ENCODE peak calls at places on chromosomes 6 and 20, in four cellular contexts. One of them, this sample, is unnamed.

GRCh38 chr6:106293113-106293512 is 32.4 kb downstream of the ATG5 start:
- DNase-seq in mesenteric fat pad: no peak
- DNase-seq in activated T-cell treated with anti-CD3 and anti-CD28 coated beads, Interleukin-2, amount 50 U/mL, for 72 hours: no peak
- DNase-seq in endothelial cell: no peak
- DNase-seq in this sample: no peak

GRCh38 chr6:23349521-23350147 is 776.4 kb upstream of the NRSN1 start:
- DNase-seq in endothelial cell: no peak
- DNase-seq in mesenteric fat pad: no peak
- DNase-seq in activated T-cell treated with anti-CD3 and anti-CD28 coated beads, Interleukin-2, amount 50 U/mL, for 72 hours: no peak
- DNase-seq in this sample: no peak

GRCh38 chr6:131368077-131368911 is 204.7 kb upstream of the ARG1 start:
- DNase-seq in endothelial cell: no peak
- DNase-seq in activated T-cell treated with anti-CD3 and anti-CD28 coated beads, Interleukin-2, amount 50 U/mL, for 72 hours: no peak
- DNase-seq in mesenteric fat pad: no peak
- DNase-seq in this sample: no peak

GRCh38 chr6:158630944-158631616 is 13.5 kb downstream of the DYNLT1 start:
- DNase-seq in activated T-cell treated with anti-CD3 and anti-CD28 coated beads, Interleukin-2, amount 50 U/mL, for 72 hours: no peak
- DNase-seq in mesenteric fat pad: peak; percentile 92
- DNase-seq in endothelial cell: no peak
- DNase-seq in this sample: no peak

GRCh38 chr6:170444056-170444505 is 109.0 kb downstream of the PSMB1 start:
- DNase-seq in mesenteric fat pad: peak; percentile 73
- DNase-seq in endothelial cell: no peak
- DNase-seq in activated T-cell treated with anti-CD3 and anti-CD28 coated beads, Interleukin-2, amount 50 U/mL, for 72 hours: no peak
- DNase-seq in this sample: no peak

GRCh38 chr6:43492673-43493072 is 15.3 kb downstream of the TJAP1 start:
- DNase-seq in endothelial cell: no peak
- DNase-seq in activated T-cell treated with anti-CD3 and anti-CD28 coated beads, Interleukin-2, amount 50 U/mL, for 72 hours: no peak
- DNase-seq in mesenteric fat pad: no peak
- DNase-seq in this sample: no peak

GRCh38 chr20:63573739-63574131 is 304 bp downstream of the HELZ2 start:
- DNase-seq in endothelial cell: no peak
- DNase-seq in mesenteric fat pad: no peak
- DNase-seq in activated T-cell treated with anti-CD3 and anti-CD28 coated beads, Interleukin-2, amount 50 U/mL, for 72 hours: no peak
- DNase-seq in this sample: no peak

GRCh38 chr6:147166360-147166944 is 37.8 kb upstream of the STXBP5 start:
- DNase-seq in mesenteric fat pad: no peak
- DNase-seq in activated T-cell treated with anti-CD3 and anti-CD28 coated beads, Interleukin-2, amount 50 U/mL, for 72 hours: no peak
- DNase-seq in endothelial cell: peak; percentile 7
- DNase-seq in this sample: no peak

This sample was measured in activated naive CD8-positive, alpha-beta T cell treated with anti-CD3 and anti-CD28 coated beads for 36 hours.